ENCODE peak calls at places on chromosomes 3 and 15, in seven cellular contexts. One of them, this sample, is unnamed.
A peak's percentile ranks its signal among the peaks of the same experiment; 100 is the strongest.

GRCh38 chr15:73941871-73942635 is 15.8 kb downstream of the LOXL1 start:
- DNase-seq in endothelial cell: no peak
- DNase-seq in GM12865: no peak
- DNase-seq in brain microvascular endothelial cell: no peak
- DNase-seq in mesothelial cell of epicardium: no peak
- DNase-seq in AG09319: no peak
- DNase-seq in esophagus muscularis mucosa: no peak
- DNase-seq in this sample: no peak

GRCh38 chr3:151183253-151183652 is 19.8 kb downstream of the GPR171 start:
- DNase-seq in AG09319: no peak
- DNase-seq in brain microvascular endothelial cell: no peak
- DNase-seq in mesothelial cell of epicardium: no peak
- DNase-seq in endothelial cell: no peak
- DNase-seq in esophagus muscularis mucosa: no peak
- DNase-seq in GM12865: no peak
- DNase-seq in this sample: no peak

GRCh38 chr3:25428003-25428861 is at the start of gene RARB:
- DNase-seq in GM12865: peak; percentile 12
- DNase-seq in esophagus muscularis mucosa: peak; percentile 94
- DNase-seq in mesothelial cell of epicardium: peak; percentile 79
- DNase-seq in brain microvascular endothelial cell: peak; percentile 99
- DNase-seq in AG09319: peak; percentile 66
- DNase-seq in endothelial cell: peak; percentile 39
- DNase-seq in this sample: peak; percentile 29

GRCh38 chr3:170274641-170275040 is 52.4 kb downstream of the PRKCI start:
- DNase-seq in GM12865: peak; percentile 2
- DNase-seq in AG09319: no peak
- DNase-seq in esophagus muscularis mucosa: no peak
- DNase-seq in endothelial cell: no peak
- DNase-seq in mesothelial cell of epicardium: no peak
- DNase-seq in brain microvascular endothelial cell: no peak
- DNase-seq in this sample: peak; percentile 20

GRCh38 chr15:30929064-30929669 is 25.5 kb downstream of the FAN1 start:
- DNase-seq in brain microvascular endothelial cell: no peak
- DNase-seq in AG09319: no peak
- DNase-seq in esophagus muscularis mucosa: peak; percentile 88
- DNase-seq in mesothelial cell of epicardium: no peak
- DNase-seq in GM12865: no peak
- DNase-seq in endothelial cell: no peak
- DNase-seq in this sample: no peak

GRCh38 chr3:137410028-137410427 is 354.1 kb upstream of the SOX14 start:
- DNase-seq in endothelial cell: no peak
- DNase-seq in AG09319: no peak
- DNase-seq in mesothelial cell of epicardium: no peak
- DNase-seq in GM12865: no peak
- DNase-seq in brain microvascular endothelial cell: no peak
- DNase-seq in esophagus muscularis mucosa: no peak
- DNase-seq in this sample: no peak

GRCh38 chr3:196666001-196666867 is 26.7 kb downstream of the NRROS start:
- DNase-seq in endothelial cell: no peak
- DNase-seq in brain microvascular endothelial cell: peak; percentile 50
- DNase-seq in AG09319: no peak
- DNase-seq in esophagus muscularis mucosa: no peak
- DNase-seq in GM12865: no peak
- DNase-seq in mesothelial cell of epicardium: no peak
- DNase-seq in this sample: no peak

GRCh38 chr3:108441081-108441507 is 69.3 kb downstream of the MYH15 start:
- DNase-seq in endothelial cell: no peak
- DNase-seq in AG09319: no peak
- DNase-seq in esophagus muscularis mucosa: no peak
- DNase-seq in brain microvascular endothelial cell: no peak
- DNase-seq in GM12865: no peak
- DNase-seq in mesothelial cell of epicardium: no peak
- DNase-seq in this sample: no peak

GRCh38 chr15:92921215-92922131 is 21.3 kb downstream of the CHD2 start:
- DNase-seq in esophagus muscularis mucosa: no peak
- DNase-seq in mesothelial cell of epicardium: no peak
- DNase-seq in AG09319: no peak
- DNase-seq in GM12865: no peak
- DNase-seq in brain microvascular endothelial cell: no peak
- DNase-seq in endothelial cell: no peak
- DNase-seq in this sample: no peak

GRCh38 chr3:123774474-123774873 is 109.7 kb downstream of the MYLK start:
- DNase-seq in esophagus muscularis mucosa: no peak
- DNase-seq in endothelial cell: no peak
- DNase-seq in AG09319: no peak
- DNase-seq in mesothelial cell of epicardium: no peak
- DNase-seq in GM12865: no peak
- DNase-seq in brain microvascular endothelial cell: no peak
- DNase-seq in this sample: no peak

GRCh38 chr15:100899601-100900000 is 19.6 kb upstream of the LRRK1 start:
- DNase-seq in GM12865: no peak
- DNase-seq in mesothelial cell of epicardium: no peak
- DNase-seq in brain microvascular endothelial cell: no peak
- DNase-seq in AG09319: no peak
- DNase-seq in esophagus muscularis mucosa: no peak
- DNase-seq in endothelial cell: no peak
- DNase-seq in this sample: no peak

DNA sequence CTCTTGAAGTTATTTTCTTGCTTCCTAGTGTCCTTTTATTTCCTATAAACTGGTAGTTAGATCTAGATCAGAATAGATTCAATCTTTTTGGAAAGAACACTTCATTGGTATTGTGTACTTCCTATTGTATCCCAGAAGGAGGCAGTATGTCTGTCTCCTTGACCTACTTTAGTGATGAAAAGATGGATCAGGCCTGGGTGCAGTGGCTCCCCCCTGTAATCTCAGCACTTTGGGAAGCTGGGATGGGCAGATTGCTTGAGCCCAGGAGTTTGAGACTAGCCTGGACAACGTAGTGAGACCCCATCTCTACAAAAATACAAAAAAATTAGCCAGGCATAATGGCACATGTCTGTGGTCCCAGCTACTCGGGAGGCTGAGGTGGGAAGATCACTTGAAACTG is 12.0 kb downstream of the BSN start:
- DNase-seq in brain microvascular endothelial cell: no peak
- DNase-seq in GM12865: peak; percentile 7
- DNase-seq in mesothelial cell of epicardium: no peak
- DNase-seq in endothelial cell: no peak
- DNase-seq in AG09319: no peak
- DNase-seq in esophagus muscularis mucosa: no peak
- DNase-seq in this sample: no peak
- TF ChIP-seq CTCF in brain microvascular endothelial cell: no peak
- TF ChIP-seq CTCF in GM12865: peak; percentile 23
- TF ChIP-seq CTCF in mesothelial cell of epicardium: no peak
- TF ChIP-seq CTCF in endothelial cell: no peak
- TF ChIP-seq CTCF in AG09319: peak; percentile 16
- TF ChIP-seq CTCF in esophagus muscularis mucosa: no peak
- TF ChIP-seq CTCF in this sample: peak; percentile 26

GRCh38 chr15:77497108-77497737 is 76.5 kb downstream of the HMG20A start:
- DNase-seq in mesothelial cell of epicardium: peak; percentile 39
- DNase-seq in brain microvascular endothelial cell: peak; percentile 23
- DNase-seq in endothelial cell: no peak
- DNase-seq in esophagus muscularis mucosa: no peak
- DNase-seq in GM12865: no peak
- DNase-seq in AG09319: peak; percentile 63
- DNase-seq in this sample: no peak
- TF ChIP-seq CTCF in mesothelial cell of epicardium: no peak
- TF ChIP-seq CTCF in brain microvascular endothelial cell: no peak
- TF ChIP-seq CTCF in endothelial cell: peak; percentile 8
- TF ChIP-seq CTCF in esophagus muscularis mucosa: no peak
- TF ChIP-seq CTCF in GM12865: no peak
- TF ChIP-seq CTCF in AG09319: no peak
- TF ChIP-seq CTCF in this sample: no peak

GRCh38 chr3:73419179-73419803 is 205.4 kb downstream of the PDZRN3 start:
- DNase-seq in brain microvascular endothelial cell: no peak
- DNase-seq in endothelial cell: no peak
- DNase-seq in AG09319: no peak
- DNase-seq in GM12865: no peak
- DNase-seq in mesothelial cell of epicardium: no peak
- DNase-seq in esophagus muscularis mucosa: no peak
- DNase-seq in this sample: no peak
- TF ChIP-seq CTCF in brain microvascular endothelial cell: peak; percentile 49
- TF ChIP-seq CTCF in endothelial cell: peak; percentile 44
- TF ChIP-seq CTCF in AG09319: peak; percentile 18
- TF ChIP-seq CTCF in GM12865: no peak
- TF ChIP-seq CTCF in mesothelial cell of epicardium: peak; percentile 51
- TF ChIP-seq CTCF in esophagus muscularis mucosa: peak; percentile 9
- TF ChIP-seq CTCF in this sample: no peak

GRCh38 chr3:16589867-16590624 is 15.2 kb downstream of the DAZL start:
- DNase-seq in mesothelial cell of epicardium: no peak
- DNase-seq in esophagus muscularis mucosa: no peak
- DNase-seq in brain microvascular endothelial cell: no peak
- DNase-seq in AG09319: no peak
- DNase-seq in endothelial cell: no peak
- DNase-seq in GM12865: peak; percentile 77
- DNase-seq in this sample: peak; percentile 41

GRCh38 chr3:16599694-16600093 is 5.5 kb downstream of the DAZL start:
- DNase-seq in GM12865: no peak
- DNase-seq in AG09319: no peak
- DNase-seq in esophagus muscularis mucosa: no peak
- DNase-seq in mesothelial cell of epicardium: no peak
- DNase-seq in endothelial cell: no peak
- DNase-seq in brain microvascular endothelial cell: no peak
- DNase-seq in this sample: no peak

GRCh38 chr3:16596352-16597032 is 8.7 kb downstream of the DAZL start:
- DNase-seq in endothelial cell: no peak
- DNase-seq in mesothelial cell of epicardium: no peak
- DNase-seq in esophagus muscularis mucosa: no peak
- DNase-seq in brain microvascular endothelial cell: no peak
- DNase-seq in AG09319: no peak
- DNase-seq in GM12865: peak; percentile 71
- DNase-seq in this sample: no peak

GRCh38 chr3:16600771-16601538 is 4.3 kb downstream of the DAZL start:
- DNase-seq in brain microvascular endothelial cell: peak; percentile 75
- DNase-seq in mesothelial cell of epicardium: peak; percentile 81
- DNase-seq in endothelial cell: peak; percentile 76
- DNase-seq in esophagus muscularis mucosa: no peak
- DNase-seq in GM12865: peak; percentile 91
- DNase-seq in AG09319: peak; percentile 69
- DNase-seq in this sample: peak; percentile 56

DNA sequence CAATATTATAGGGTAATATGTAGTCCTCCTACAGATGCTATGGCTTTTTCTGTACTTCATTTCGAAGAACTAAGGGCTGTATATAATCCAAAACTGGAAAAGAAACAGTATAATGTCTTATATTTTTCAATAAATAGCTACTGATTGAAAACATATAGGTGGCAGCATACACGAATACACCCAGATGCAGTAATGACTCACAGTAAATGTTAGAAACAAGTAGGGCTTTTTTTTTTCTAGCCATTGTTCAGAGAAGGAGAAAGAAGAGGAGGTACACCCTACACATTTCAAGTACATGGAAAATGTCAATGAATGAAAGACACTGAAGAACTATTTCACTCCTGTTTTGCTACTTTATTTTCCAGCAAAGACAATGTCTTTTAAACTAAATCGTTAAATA is 9.4 kb downstream of the DAZL start:
- DNase-seq in brain microvascular endothelial cell: no peak
- DNase-seq in AG09319: no peak
- DNase-seq in GM12865: no peak
- DNase-seq in mesothelial cell of epicardium: no peak
- DNase-seq in esophagus muscularis mucosa: no peak
- DNase-seq in endothelial cell: no peak
- DNase-seq in this sample: no peak
- TF ChIP-seq CTCF in brain microvascular endothelial cell: no peak
- TF ChIP-seq CTCF in AG09319: no peak
- TF ChIP-seq CTCF in GM12865: no peak
- TF ChIP-seq CTCF in mesothelial cell of epicardium: no peak
- TF ChIP-seq CTCF in esophagus muscularis mucosa: no peak
- TF ChIP-seq CTCF in endothelial cell: no peak
- TF ChIP-seq CTCF in this sample: no peak

This sample was measured in GM10248.